ENCODE peak calls at places on chromosomes 7 and 10, in five cellular contexts. R is lung, P is activated B cell treated with CpG ODN at 0.5 μM for 24 hours, T is fibroblast of pulmonary artery, I is type B pancreatic cell. U is an unnamed sample.

GRCh38 chr7:44145969-44146897 is 5.1 kb upstream of the MYL7 start:
- DNase-seq in R (peak; percentile 77), P (peak; percentile 55), T (peak; percentile 59), I (peak; percentile 82), U (no peak)

GRCh38 chr10:72274730-72275350 is 1.1 kb downstream of the DDIT4 start:
- DNase-seq in R (peak; percentile 66), P (peak; percentile 64), T (peak; percentile 82), I (no peak), U (peak; percentile 63)

GRCh38 chr10:132163278-132163765 is 23.4 kb upstream of the DPYSL4 start:
- DNase-seq in R (no peak), P (no peak), T (no peak), I (no peak), U (no peak)

GRCh38 chr10:93566435-93567276 is at the start of gene FFAR4:
- DNase-seq in R (no peak), P (no peak), T (no peak), I (no peak), U (no peak)

GRCh38 chr10:33008499-33009243 is 50.6 kb upstream of the ITGB1 start:
- DNase-seq in R (peak; percentile 66), P (no peak), T (peak; percentile 91), I (no peak), U (peak; percentile 19)

GRCh38 chr7:108196004-108196403 is 65.8 kb upstream of the LAMB4 start:
- DNase-seq in R (no peak), P (no peak), T (peak; percentile 45), I (no peak), U (no peak)

GRCh38 chr10:43076876-43077420 is at the start of gene RET:
- DNase-seq in R (no peak), P (no peak), T (no peak), I (no peak), U (peak; percentile 39)

GRCh38 chr10:49609283-49610014 is 661 bp upstream of the SLC18A3 start:
- DNase-seq in R (no peak), P (no peak), T (no peak), I (no peak), U (peak; percentile 79)

GRCh38 chr7:39509912-39510311 is 56.3 kb upstream of the YAE1 start:
- DNase-seq in R (no peak), P (no peak), T (no peak), I (no peak), U (no peak)

GRCh38 chr10:86957471-86958108 is at the start of gene MMRN2:
- DNase-seq in R (no peak), P (no peak), T (peak; percentile 65), I (no peak), U (no peak)

GRCh38 chr10:70328018-70328417 is 44.2 kb upstream of the NPFFR1 start:
- DNase-seq in R (no peak), P (no peak), T (no peak), I (no peak), U (no peak)

GRCh38 chr10:69327463-69328345 is 49.4 kb downstream of the HK1 start:
- DNase-seq in R (peak; percentile 82), P (peak; percentile 45), T (peak; percentile 78), I (no peak), U (no peak)

GRCh38 chr10:133608855-133609254 is 17.7 kb downstream of the FRG2B start:
- DNase-seq in R (no peak), P (no peak), T (peak; percentile 16), I (no peak), U (no peak)

GRCh38 chr7:29921404-29922010 is 68.1 kb downstream of the SCRN1 start:
- DNase-seq in R (no peak), P (no peak), T (peak; percentile 77), I (no peak), U (no peak)

GRCh38 chr10:114271779-114272167 is 32.7 kb downstream of the VWA2 start:
- DNase-seq in R (peak; percentile 37), P (no peak), T (peak; percentile 92), I (no peak), U (no peak)

GRCh38 chr7:78112488-78112887 is 313.9 kb downstream of the PHTF2 start:
- DNase-seq in R (no peak), P (no peak), T (no peak), I (no peak), U (no peak)

GRCh38 chr10:104638861-104639594 is 2.1 kb upstream of the SORCS3 start:
- DNase-seq in R (no peak), P (no peak), T (no peak), I (peak; percentile 77), U (no peak)

GRCh38 chr7:6430271-6430940 is 17.3 kb downstream of the DAGLB start:
- DNase-seq in R (no peak), P (no peak), T (peak; percentile 68), I (no peak), U (no peak)

GRCh38 chr7:135023622-135024021 is 37.3 kb downstream of the AGBL3 start:
- DNase-seq in R (no peak), P (no peak), T (no peak), I (no peak), U (no peak)

GRCh38 chr7:156073366-156074052 is 261.2 kb upstream of the SHH start:
- DNase-seq in R (no peak), P (no peak), T (no peak), I (no peak), U (no peak)

GRCh38 chr7:97179454-97180104 is 62.1 kb downstream of the SDHAF3 start:
- DNase-seq in R (peak; percentile 31), P (no peak), T (peak; percentile 78), I (no peak), U (no peak)

GRCh38 chr10:126171555-126171954 is 216.7 kb downstream of the ADAM12 start:
- DNase-seq in R (no peak), P (no peak), T (peak; percentile 76), I (no peak), U (no peak)

GRCh38 chr7:134766779-134767566 is 12.5 kb upstream of the CALD1 start:
- DNase-seq in R (no peak), P (peak; percentile 27), T (peak; percentile 54), I (no peak), U (no peak)

GRCh38 chr7:14021069-14021468 is 31.6 kb upstream of the ETV1 start:
- DNase-seq in R (no peak), P (no peak), T (peak; percentile 61), I (no peak), U (no peak)

GRCh38 chr7:118777308-118777707 is 552.8 kb downstream of the ANKRD7 start:
- DNase-seq in R (no peak), P (no peak), T (no peak), I (no peak), U (no peak)

GRCh38 chr10:71431945-71432905 is 35.5 kb downstream of the CDH23 start:
- DNase-seq in R (no peak), P (no peak), T (no peak), I (peak; percentile 44), U (no peak)

GRCh38 chr10:132637477-132638129 is 100.0 kb downstream of the INPP5A start:
- DNase-seq in R (no peak), P (peak; percentile 14), T (peak; percentile 79), I (no peak), U (no peak)

GRCh38 chr7:80147543-80148376 is 13.1 kb downstream of the GNAI1 start:
- DNase-seq in R (no peak), P (no peak), T (peak; percentile 95), I (no peak), U (no peak)

GRCh38 chr7:80150621-80151273 is 16.1 kb downstream of the GNAI1 start:
- DNase-seq in R (no peak), P (no peak), T (peak; percentile 64), I (no peak), U (no peak)

GRCh38 chr7:80154656-80155325 is 20.2 kb downstream of the GNAI1 start:
- DNase-seq in R (no peak), P (no peak), T (peak; percentile 76), I (no peak), U (no peak)

GRCh38 chr7:80153446-80153845 is 18.8 kb downstream of the GNAI1 start:
- DNase-seq in R (no peak), P (no peak), T (peak; percentile 45), I (no peak), U (no peak)

GRCh38 chr7:80151274-80151665 is 16.6 kb downstream of the GNAI1 start:
- DNase-seq in R (no peak), P (no peak), T (peak; percentile 42), I (no peak), U (no peak)
- TF ChIP-seq CTCF in R (no peak), P (no peak), T (no peak), I (no peak), U (no peak)

GRCh38 chr10:105727131-105727530 is 1086.0 kb downstream of the SORCS3 start:
- DNase-seq in R (no peak), P (no peak), T (no peak), I (no peak), U (no peak)

GRCh38 chr10:105726149-105726548 is 1085.1 kb downstream of the SORCS3 start:
- DNase-seq in R (no peak), P (no peak), T (no peak), I (no peak), U (no peak)

GRCh38 chr10:105725007-105725406 is 1083.9 kb downstream of the SORCS3 start:
- DNase-seq in R (no peak), P (no peak), T (no peak), I (no peak), U (no peak)

GRCh38 chr10:105733919-105734318 is 1092.8 kb downstream of the SORCS3 start:
- DNase-seq in R (no peak), P (no peak), T (no peak), I (no peak), U (no peak)

GRCh38 chr10:105729428-105729827 is 1088.3 kb downstream of the SORCS3 start:
- DNase-seq in R (peak; percentile 41), P (no peak), T (no peak), I (no peak), U (no peak)
- TF ChIP-seq CTCF in R (no peak), P (no peak), T (no peak), I (no peak), U (no peak)

GRCh38 chr10:5091196-5091595 is 3.0 kb upstream of the AKR1C3 start:
- DNase-seq in R (no peak), P (no peak), T (no peak), I (no peak), U (no peak)

GRCh38 chr10:5090551-5090950 is 3.7 kb upstream of the AKR1C3 start:
- DNase-seq in R (no peak), P (no peak), T (peak; percentile 72), I (no peak), U (no peak)

GRCh38 chr10:5092375-5092774 is 1.8 kb upstream of the AKR1C3 start:
- DNase-seq in R (no peak), P (no peak), T (no peak), I (no peak), U (no peak)

GRCh38 chr10:5088703-5089261 is 5.4 kb upstream of the AKR1C3 start:
- DNase-seq in R (no peak), P (no peak), T (no peak), I (no peak), U (no peak)

GRCh38 chr10:5089869-5090268 is 4.3 kb upstream of the AKR1C3 start:
- DNase-seq in R (no peak), P (no peak), T (peak; percentile 60), I (no peak), U (no peak)
- TF ChIP-seq CTCF in R (peak; percentile 3), P (no peak), T (peak; percentile 57), I (peak; percentile 43), U (no peak)

GRCh38 chr7:1236831-1237701 is 4.4 kb downstream of the UNCX start:
- DNase-seq in R (no peak), P (no peak), T (no peak), I (no peak), U (no peak)
- TF ChIP-seq CTCF in R (no peak), P (no peak), T (no peak), I (no peak), U (no peak)